ENCODE peak calls at places on chromosome 11, in five cellular contexts. N, H, O, C and T are unnamed samples.

GRCh38 chr11:17642370-17642769 is 77.0 kb upstream of the MYOD1 start:
- DNase-seq in H (no peak), N (no peak), C (peak; percentile 11), O (no peak), T (no peak)

GRCh38 chr11:63536669-63537292 is at the start of gene PLAAT4:
- DNase-seq in O (peak; percentile 45), H (no peak), C (no peak), N (peak; percentile 45), T (peak; percentile 16)

GRCh38 chr11:9787981-9788521 is 124.2 kb downstream of the SWAP70 start:
- DNase-seq in H (no peak), C (no peak), O (no peak), N (no peak), T (no peak)

GRCh38 chr11:35364101-35364780 is 55.1 kb downstream of the SLC1A2 start:
- DNase-seq in N (no peak), H (no peak), C (no peak), O (no peak), T (no peak)

GRCh38 chr11:59197990-59198389 is 14.7 kb downstream of the MPEG1 start:
- DNase-seq in C (no peak), N (no peak), O (no peak), H (no peak), T (no peak)

GRCh38 chr11:3879967-3880542 is 24.6 kb downstream of the STIM1 start:
- DNase-seq in O (no peak), N (no peak), H (no peak), C (no peak), T (peak; percentile 89)

GRCh38 chr11:74134661-74135515 is 35.9 kb downstream of the C2CD3 start:
- DNase-seq in H (no peak), C (no peak), N (no peak), O (no peak), T (no peak)

GRCh38 chr11:14358729-14359439 is at the start of gene RRAS2:
- DNase-seq in N (no peak), C (peak; percentile 92), O (peak; percentile 85), H (peak; percentile 84), T (peak; percentile 69)

GRCh38 chr11:109208116-109208515 is 213.9 kb upstream of the C11orf87 start:
- DNase-seq in N (no peak), H (no peak), C (no peak), O (no peak), T (no peak)

DNA sequence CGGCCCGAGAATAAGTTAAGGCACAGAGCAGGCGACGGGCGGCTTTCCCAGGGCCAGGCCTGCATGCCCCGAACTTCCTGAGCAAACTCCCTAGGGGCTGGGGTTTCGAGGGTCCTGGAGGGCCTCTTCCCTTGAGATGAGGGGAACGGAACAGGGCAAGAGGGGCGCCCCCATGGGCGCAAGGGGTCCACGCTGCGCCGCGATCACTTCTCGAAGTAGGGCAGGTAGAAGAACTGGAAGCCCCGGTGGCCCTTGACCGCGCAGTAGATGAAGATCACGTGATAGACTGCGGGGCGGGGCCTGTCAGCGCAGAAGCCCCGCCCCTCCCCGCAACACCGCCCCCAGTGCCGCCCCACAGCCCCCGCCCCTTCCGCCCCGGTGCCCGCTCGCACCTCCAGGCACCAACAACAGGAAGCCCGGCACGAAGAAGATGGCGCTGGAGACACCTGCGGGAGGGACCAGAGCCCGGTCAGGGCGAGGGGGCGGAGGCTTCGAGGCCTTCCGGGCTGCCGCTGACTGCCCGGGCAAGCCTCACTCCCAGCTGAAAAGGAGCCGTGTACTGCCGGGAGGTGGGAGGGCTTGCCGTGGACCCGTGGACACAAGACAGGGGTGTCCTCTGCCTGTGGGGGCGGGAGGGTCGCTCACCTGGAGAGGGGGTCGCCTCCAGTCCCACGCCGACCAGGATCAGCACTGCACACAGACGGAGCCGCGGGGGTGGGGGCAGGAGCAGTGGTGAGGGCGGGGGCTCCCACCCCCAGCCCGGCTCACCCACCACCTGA is 4.5 kb downstream of the TMEM134 start:
- DNase-seq in C (peak; percentile 98), H (peak; percentile 93), O (peak; percentile 94), N (peak; percentile 65), T (peak; percentile 86)
- TF ChIP-seq FOXM1 in C (no peak), H (no peak), O (no peak), N (no peak), T (no peak)

DNA sequence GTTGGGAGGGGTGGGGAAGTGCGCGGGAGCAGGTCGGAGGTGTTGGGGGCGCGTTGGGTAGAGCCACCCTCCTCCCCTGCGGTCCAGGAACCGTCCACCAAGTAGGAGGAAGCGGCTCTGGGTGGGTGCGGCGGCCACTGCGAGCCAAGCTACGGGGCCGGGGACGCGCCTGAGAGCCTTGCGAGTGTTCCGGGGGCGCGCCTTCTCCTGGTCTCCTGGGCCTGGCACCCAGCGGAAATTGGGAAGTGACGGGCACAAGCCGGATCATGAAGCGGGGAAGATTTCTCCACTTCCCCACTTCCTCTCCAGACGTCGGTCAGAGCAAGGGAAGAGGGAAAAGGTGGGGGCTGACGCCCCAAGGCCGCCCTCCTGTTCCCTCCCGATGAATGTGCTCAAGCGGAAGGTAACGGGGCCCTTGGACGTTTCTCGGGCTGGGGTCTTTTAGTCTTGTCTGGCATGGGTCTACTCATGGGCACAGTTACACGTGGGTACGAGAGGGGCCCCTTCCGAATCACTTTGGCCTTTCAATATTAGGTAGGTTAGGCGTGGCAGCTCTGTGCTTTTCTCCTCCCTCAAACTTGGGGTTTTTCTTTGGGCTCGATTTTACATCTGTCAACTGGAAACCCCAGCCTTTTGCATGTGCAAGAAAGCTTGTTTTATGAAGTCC is 851 bp downstream of the RBM14 start:
- DNase-seq in H (no peak), N (no peak), C (no peak), O (no peak), T (no peak)
- TF ChIP-seq FOXM1 in H (no peak), N (no peak), C (no peak), O (no peak), T (no peak)

GRCh38 chr11:133545199-133545709 is 13.0 kb upstream of the OPCML start:
- DNase-seq in C (no peak), H (no peak), O (no peak), N (peak; percentile 63), T (no peak)
- TF ChIP-seq FOXM1 in C (no peak), H (no peak), O (no peak), N (no peak), T (no peak)

GRCh38 chr11:60870733-60871377 is 3.5 kb downstream of the ZP1 start:
- DNase-seq in C (no peak), O (no peak), N (no peak), H (no peak), T (no peak)

GRCh38 chr11:60870276-60870675 is 2.9 kb downstream of the ZP1 start:
- DNase-seq in C (peak; percentile 10), H (no peak), O (no peak), N (no peak), T (no peak)

GRCh38 chr11:60872952-60873524 is 5.7 kb downstream of the ZP1 start:
- DNase-seq in O (peak; percentile 34), N (no peak), C (peak; percentile 8), H (no peak), T (peak; percentile 34)

GRCh38 chr11:60872124-60872951 is 5.0 kb downstream of the ZP1 start:
- DNase-seq in N (no peak), H (no peak), C (peak; percentile 12), O (no peak), T (no peak)

DNA sequence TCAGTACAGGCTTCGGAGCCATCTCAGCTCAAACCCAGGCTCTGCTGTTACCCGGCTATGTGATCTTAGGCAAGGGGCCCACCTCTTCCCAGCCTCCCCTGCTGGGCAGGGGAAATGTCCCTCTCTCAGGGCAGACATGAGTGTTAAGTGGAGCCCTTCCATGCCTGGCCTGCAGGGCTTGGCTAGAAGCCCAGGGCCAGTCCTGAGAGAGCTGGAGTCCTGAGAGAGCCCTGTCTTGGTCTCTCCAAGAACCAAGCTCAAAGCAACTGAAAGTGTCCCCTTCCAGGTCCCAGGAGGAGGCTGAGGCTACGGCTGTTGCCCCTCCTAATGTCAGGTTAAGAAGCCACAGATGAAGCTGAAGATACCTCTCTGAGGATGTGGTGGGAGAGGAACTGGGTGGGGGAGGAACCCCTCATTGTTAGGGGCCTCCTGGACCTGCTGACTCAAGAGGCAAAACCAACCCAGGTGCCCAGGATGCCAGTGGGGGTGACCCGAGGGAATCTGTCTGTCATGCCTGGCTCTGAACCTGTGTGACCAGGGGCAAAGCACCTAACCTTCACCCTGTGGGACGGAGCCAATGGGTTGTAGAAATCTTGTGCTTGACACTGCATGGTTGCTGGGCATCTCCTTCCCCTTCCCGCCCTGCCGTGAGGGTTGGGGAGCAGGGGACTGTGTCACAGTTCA is 4.2 kb downstream of the ZP1 start:
- DNase-seq in H (no peak), O (no peak), N (no peak), C (peak; percentile 29), T (no peak)
- TF ChIP-seq FOXM1 in H (no peak), O (no peak), N (no peak), C (no peak), T (no peak)

GRCh38 chr11:7759010-7759409 is 37.7 kb downstream of the OR5P2 start:
- DNase-seq in N (peak; percentile 30), C (no peak), O (no peak), H (no peak), T (no peak)
- TF ChIP-seq FOXM1 in N (peak; percentile 25), C (no peak), O (no peak), H (no peak), T (no peak)

DNA sequence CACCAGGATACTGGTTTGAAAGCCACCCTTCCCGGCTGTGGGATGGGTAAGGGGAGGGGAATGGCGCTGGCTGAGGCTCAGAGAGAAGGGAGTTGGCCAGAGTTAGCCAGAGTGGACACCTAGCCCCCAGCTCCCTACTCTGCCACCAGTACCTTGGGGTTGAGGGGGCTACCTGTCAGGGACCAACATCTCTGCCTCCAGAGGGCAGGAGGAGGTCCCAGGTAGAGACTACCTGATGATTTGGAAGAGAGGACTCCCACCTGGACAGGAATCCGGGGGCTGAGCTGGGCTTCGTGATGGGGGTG is 3.7 kb downstream of the MYRF start:
- DNase-seq in N (no peak), O (no peak), C (no peak), H (no peak), T (no peak)
- TF ChIP-seq FOXM1 in N (no peak), O (no peak), C (no peak), H (no peak), T (no peak)